ENCODE peak calls at places on chromosomes 3 and 15, in eight cellular contexts. Z is Peyer's patch, R is HCT116, G is adrenal gland, K is IMR-90, C is ovary, V is endothelial cell of umbilical vein, Q is HepG2. E is an unnamed sample.

GRCh38 chr3:179544981-179545645 is 17.6 kb upstream of the ACTL6A start:
- DNase-seq in Z (no peak), R (no peak), G (no peak), K (peak; percentile 97), C (no peak), V (no peak), Q (no peak), E (no peak)

GRCh38 chr3:51024765-51025681 is 350.3 kb downstream of the DOCK3 start:
- DNase-seq in Z (peak; percentile 79), R (no peak), G (no peak), K (no peak), C (no peak), V (no peak), Q (no peak), E (peak; percentile 41)

GRCh38 chr3:184371570-184372018 is 6.4 kb downstream of the THPO start:
- DNase-seq in Z (peak; percentile 86), R (peak; percentile 73), G (peak; percentile 83), K (peak; percentile 89), C (peak; percentile 82), V (peak; percentile 92), Q (peak; percentile 84), E (peak; percentile 95)

GRCh38 chr15:98937413-98938104 is 70.0 kb downstream of the PGPEP1L start:
- DNase-seq in Z (no peak), R (no peak), G (no peak), K (no peak), C (no peak), V (no peak), Q (no peak), E (no peak)

GRCh38 chr15:68581725-68582124 is 2.9 kb downstream of the CORO2B start:
- DNase-seq in Z (no peak), R (no peak), G (no peak), K (no peak), C (no peak), V (no peak), Q (no peak), E (no peak)

GRCh38 chr3:186828340-186828739 is 14.2 kb upstream of the ADIPOQ start:
- DNase-seq in Z (peak; percentile 39), R (no peak), G (no peak), K (no peak), C (no peak), V (no peak), Q (no peak), E (no peak)

GRCh38 chr3:17094551-17094950 is 209.8 kb downstream of the PLCL2 start:
- DNase-seq in Z (no peak), R (no peak), G (no peak), K (no peak), C (no peak), V (no peak), Q (no peak), E (no peak)

GRCh38 chr15:39459538-39459937 is 121.3 kb upstream of the THBS1 start:
- DNase-seq in Z (no peak), R (no peak), G (no peak), K (no peak), C (no peak), V (peak; percentile 26), Q (no peak), E (no peak)

GRCh38 chr3:128878556-128879124 is 780 bp upstream of the ACAD9 start:
- DNase-seq in Z (peak; percentile 52), R (no peak), G (peak; percentile 27), K (peak; percentile 77), C (no peak), V (peak; percentile 74), Q (peak; percentile 15), E (no peak)

GRCh38 chr15:50819344-50819743 is 53.8 kb upstream of the SPPL2A start:
- DNase-seq in Z (no peak), R (no peak), G (no peak), K (no peak), C (no peak), V (no peak), Q (no peak), E (no peak)

GRCh38 chr3:122066331-122067213 is 11.4 kb downstream of the CD86 start:
- DNase-seq in Z (no peak), R (no peak), G (no peak), K (no peak), C (no peak), V (peak; percentile 7), Q (no peak), E (no peak)

GRCh38 chr3:137692803-137693431 is 71.2 kb upstream of the SOX14 start:
- DNase-seq in Z (no peak), R (peak; percentile 13), G (no peak), K (no peak), C (no peak), V (no peak), Q (peak; percentile 31), E (peak; percentile 27)

GRCh38 chr3:36362973-36363372 is 17.3 kb upstream of the STAC start:
- DNase-seq in Z (no peak), R (peak; percentile 18), G (peak; percentile 41), K (peak; percentile 0), C (no peak), V (no peak), Q (peak; percentile 70), E (no peak)

GRCh38 chr3:112129925-112130637 is 3.0 kb downstream of the GCSAM start:
- DNase-seq in Z (no peak), R (no peak), G (no peak), K (no peak), C (no peak), V (no peak), Q (no peak), E (no peak)

GRCh38 chr3:112132088-112132487 is 960 bp downstream of the GCSAM start:
- DNase-seq in Z (no peak), R (no peak), G (no peak), K (no peak), C (no peak), V (no peak), Q (no peak), E (no peak)

GRCh38 chr3:112132554-112132953 is 494 bp downstream of the GCSAM start:
- DNase-seq in Z (no peak), R (no peak), G (no peak), K (no peak), C (no peak), V (no peak), Q (no peak), E (no peak)

GRCh38 chr3:112130638-112130993 is 2.4 kb downstream of the GCSAM start:
- DNase-seq in Z (no peak), R (no peak), G (no peak), K (no peak), C (no peak), V (no peak), Q (no peak), E (no peak)

DNA sequence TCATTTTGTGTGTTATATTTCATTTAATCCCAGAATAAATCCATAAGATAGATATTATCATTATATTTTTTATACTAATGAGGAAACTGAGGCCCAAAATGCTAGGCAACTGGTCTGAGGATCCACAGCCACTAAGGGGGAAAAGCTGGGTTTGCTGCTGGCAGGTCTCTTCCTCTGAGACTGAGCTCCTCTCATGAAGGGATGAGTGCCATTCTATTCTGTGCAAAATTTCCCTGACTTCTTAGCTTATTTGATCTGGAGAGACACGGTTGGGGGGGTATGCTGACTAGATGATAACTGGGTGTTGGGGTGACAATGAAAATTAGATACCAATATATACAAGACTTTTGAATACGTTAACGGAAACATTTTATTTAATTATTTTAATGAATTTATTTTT is 1.9 kb downstream of the GCSAM start:
- DNase-seq in Z (no peak), R (no peak), G (no peak), K (no peak), C (no peak), V (no peak), Q (no peak), E (no peak)
- TF ChIP-seq POLR2A in Z (no peak), R (no peak), G (no peak), K (no peak), C (no peak), V (no peak), Q (no peak), E (no peak)

DNA sequence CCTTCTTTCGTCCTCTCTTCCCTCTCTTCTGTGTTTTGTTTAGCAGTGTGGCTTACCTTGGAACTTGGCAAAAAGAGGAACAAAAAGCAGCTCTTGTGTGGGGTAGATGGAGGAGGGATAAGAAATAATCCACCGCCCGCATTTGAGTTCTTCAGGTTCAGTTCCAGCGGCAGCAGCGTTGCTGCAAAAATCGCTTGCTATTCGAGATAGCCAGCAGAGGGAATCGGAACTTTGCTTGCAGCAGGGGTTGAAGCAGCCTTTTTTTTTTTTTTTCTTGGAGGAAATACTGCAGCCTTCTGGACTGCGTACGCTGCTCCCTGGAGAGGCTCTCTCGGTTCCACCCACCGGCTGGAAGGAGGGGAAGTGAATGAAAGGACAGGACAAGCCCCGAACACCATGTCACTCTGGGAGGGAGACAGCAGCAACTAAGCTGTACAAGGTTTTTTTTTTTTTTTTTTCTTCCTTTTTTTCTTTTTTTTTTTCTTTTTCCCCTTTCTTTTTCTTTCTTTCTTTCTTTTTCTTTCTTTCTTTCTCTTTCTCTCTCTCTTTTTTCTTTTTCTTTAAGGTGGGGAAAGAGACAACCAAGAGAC is at the start of gene RBMS3:
- DNase-seq in Z (peak; percentile 82), R (peak; percentile 48), G (peak; percentile 86), K (peak; percentile 97), C (peak; percentile 90), V (peak; percentile 95), Q (no peak), E (peak; percentile 58)
- TF ChIP-seq POLR2A in Z (no peak), R (no peak), G (no peak), K (peak; percentile 79), C (peak; percentile 52), V (no peak), Q (no peak), E (no peak)

GRCh38 chr15:78103406-78104118 is 11.2 kb downstream of the SH2D7 start:
- DNase-seq in Z (peak; percentile 83), R (no peak), G (no peak), K (no peak), C (no peak), V (no peak), Q (no peak), E (no peak)
- TF ChIP-seq POLR2A in Z (no peak), R (no peak), G (no peak), K (no peak), C (no peak), V (no peak), Q (no peak), E (no peak)

GRCh38 chr15:64911317-64912186 is at the start of gene ANKDD1A:
- DNase-seq in Z (peak; percentile 70), R (peak; percentile 26), G (peak; percentile 82), K (peak; percentile 27), C (peak; percentile 79), V (peak; percentile 56), Q (no peak), E (peak; percentile 61)
- TF ChIP-seq POLR2A in Z (no peak), R (peak; percentile 55), G (peak; percentile 25), K (no peak), C (peak; percentile 46), V (no peak), Q (no peak), E (peak; percentile 26)